ENCODE peak calls at places on chromosome 14, in seven cellular contexts. R is mammary epithelial cell; L is body of pancreas; I is activated gamma-delta T cell treated with anti-CD3 and anti-CD28 coated beads, Interleukin-2, amount 50 U/mL, for 16 hours; N is fibroblast of mammary gland; Q is NCI-H2081; Z is T-helper 17 cell. K is an unnamed sample.
A peak's percentile ranks its signal among the peaks of the same experiment; 100 is the strongest.

GRCh38 chr14:91332448-91333059 is 85.1 kb downstream of the CCDC88C start:
- DNase-seq in R (no peak), L (peak; percentile 64), I (no peak), N (no peak), Q (no peak), Z (no peak), K (no peak)

GRCh38 chr14:104080557-104081492 is 4.7 kb upstream of the ASPG start:
- DNase-seq in R (no peak), L (peak; percentile 11), I (no peak), N (no peak), Q (peak; percentile 15), Z (no peak), K (no peak)

GRCh38 chr14:64954491-64955240 is 12.1 kb upstream of the GPX2 start:
- DNase-seq in R (no peak), L (no peak), I (no peak), N (no peak), Q (no peak), Z (no peak), K (no peak)

GRCh38 chr14:72763892-72764291 is 130.0 kb downstream of the DPF3 start:
- DNase-seq in R (no peak), L (no peak), I (no peak), N (no peak), Q (no peak), Z (no peak), K (no peak)

GRCh38 chr14:31391473-31391872 is 28.9 kb downstream of the HEATR5A start:
- DNase-seq in R (no peak), L (no peak), I (no peak), N (no peak), Q (no peak), Z (no peak), K (no peak)

GRCh38 chr14:21343035-21343794 is 40.6 kb downstream of the SUPT16H start:
- DNase-seq in R (peak; percentile 6), L (no peak), I (no peak), N (no peak), Q (no peak), Z (no peak), K (no peak)

GRCh38 chr14:95337052-95337595 is 17.4 kb upstream of the CLMN start:
- DNase-seq in R (no peak), L (no peak), I (no peak), N (no peak), Q (no peak), Z (no peak), K (no peak)

GRCh38 chr14:25108959-25109358 is 59.0 kb upstream of the STXBP6 start:
- DNase-seq in R (peak; percentile 37), L (peak; percentile 57), I (no peak), N (peak; percentile 14), Q (no peak), Z (no peak), K (no peak)

GRCh38 chr14:101276309-101277091 is 284.8 kb upstream of the DIO3 start:
- DNase-seq in R (no peak), L (no peak), I (no peak), N (no peak), Q (no peak), Z (no peak), K (no peak)

GRCh38 chr14:93905623-93906022 is 21.5 kb upstream of the FAM181A start:
- DNase-seq in R (peak; percentile 10), L (no peak), I (no peak), N (no peak), Q (no peak), Z (no peak), K (no peak)

GRCh38 chr14:32618991-32619390 is 289.9 kb downstream of the AKAP6 start:
- DNase-seq in R (no peak), L (no peak), I (no peak), N (no peak), Q (no peak), Z (no peak), K (no peak)

GRCh38 chr14:87000071-87000470 is 992.9 kb downstream of the GALC start:
- DNase-seq in R (no peak), L (no peak), I (no peak), N (no peak), Q (no peak), Z (no peak), K (no peak)

GRCh38 chr14:65110525-65110924 is 8.2 kb upstream of the MAX start:
- DNase-seq in R (no peak), L (no peak), I (no peak), N (no peak), Q (no peak), Z (no peak), K (no peak)

GRCh38 chr14:23525611-23526010 is 26.0 kb downstream of the ZFHX2 start:
- DNase-seq in R (no peak), L (no peak), I (no peak), N (no peak), Q (no peak), Z (no peak), K (no peak)

GRCh38 chr14:100764716-100765115 is 38.0 kb downstream of the DLK1 start:
- DNase-seq in R (no peak), L (no peak), I (no peak), N (no peak), Q (no peak), Z (no peak), K (no peak)

GRCh38 chr14:74913986-74914573 is 9.0 kb downstream of the RPS6KL1 start:
- DNase-seq in R (peak; percentile 57), L (peak; percentile 56), I (no peak), N (peak; percentile 82), Q (peak; percentile 13), Z (no peak), K (peak; percentile 85)

GRCh38 chr14:79404874-79405273 is 806.4 kb downstream of the DIO2 start:
- DNase-seq in R (no peak), L (no peak), I (no peak), N (no peak), Q (no peak), Z (no peak), K (no peak)

GRCh38 chr14:60575008-60575407 is 66.1 kb downstream of the SIX6 start:
- DNase-seq in R (no peak), L (no peak), I (no peak), N (no peak), Q (no peak), Z (no peak), K (no peak)

GRCh38 chr14:89848165-89848564 is 106.4 kb downstream of the EFCAB11 start:
- DNase-seq in R (no peak), L (no peak), I (no peak), N (peak; percentile 21), Q (no peak), Z (no peak), K (no peak)

GRCh38 chr14:33357225-33358010 is 418.7 kb downstream of the NPAS3 start:
- DNase-seq in R (no peak), L (peak; percentile 39), I (no peak), N (no peak), Q (peak; percentile 38), Z (no peak), K (no peak)

GRCh38 chr14:58533417-58533816 is 104.3 kb upstream of the DACT1 start:
- DNase-seq in R (no peak), L (no peak), I (no peak), N (peak; percentile 7), Q (no peak), Z (no peak), K (no peak)

GRCh38 chr14:52844262-52845060 is 53.1 kb upstream of the GNPNAT1 start:
- DNase-seq in R (no peak), L (no peak), I (no peak), N (peak; percentile 19), Q (no peak), Z (no peak), K (no peak)

GRCh38 chr14:66709292-66709691 is 201.3 kb downstream of the GPHN start:
- DNase-seq in R (peak; percentile 72), L (no peak), I (no peak), N (peak; percentile 68), Q (no peak), Z (no peak), K (no peak)

GRCh38 chr14:69226178-69226577 is 33.8 kb upstream of the GALNT16 start:
- DNase-seq in R (no peak), L (no peak), I (no peak), N (no peak), Q (no peak), Z (no peak), K (no peak)

GRCh38 chr14:69882086-69882864 is 3.1 kb downstream of the SMOC1 start:
- DNase-seq in R (no peak), L (no peak), I (no peak), N (no peak), Q (no peak), Z (no peak), K (no peak)

GRCh38 chr14:72476657-72477499 is 417.0 kb downstream of the DPF3 start:
- DNase-seq in R (peak; percentile 86), L (no peak), I (peak; percentile 57), N (peak; percentile 49), Q (no peak), Z (peak; percentile 27), K (peak; percentile 81)

GRCh38 chr14:96660667-96661066 is 136.5 kb upstream of the VRK1 start:
- DNase-seq in R (no peak), L (no peak), I (no peak), N (no peak), Q (no peak), Z (no peak), K (no peak)

GRCh38 chr14:34175574-34175973 is 224.7 kb upstream of the EGLN3 start:
- DNase-seq in R (no peak), L (no peak), I (no peak), N (no peak), Q (no peak), Z (no peak), K (no peak)

GRCh38 chr14:74301594-74302159 is 1.1 kb downstream of the ABCD4 start:
- DNase-seq in R (no peak), L (no peak), I (no peak), N (no peak), Q (no peak), Z (no peak), K (no peak)

GRCh38 chr14:66772146-66772545 is 264.2 kb downstream of the GPHN start:
- DNase-seq in R (no peak), L (no peak), I (no peak), N (no peak), Q (no peak), Z (no peak), K (no peak)

GRCh38 chr14:93984987-93985410 is 8.6 kb upstream of the ASB2 start:
- DNase-seq in R (peak; percentile 54), L (peak; percentile 57), I (no peak), N (peak; percentile 41), Q (no peak), Z (no peak), K (no peak)

GRCh38 chr14:57519051-57519450 is 25.4 kb upstream of the CCDC198 start:
- DNase-seq in R (no peak), L (no peak), I (no peak), N (no peak), Q (no peak), Z (no peak), K (no peak)

GRCh38 chr14:63164108-63164683 is 40.0 kb upstream of the RHOJ start:
- DNase-seq in R (peak; percentile 34), L (no peak), I (no peak), N (no peak), Q (no peak), Z (no peak), K (no peak)

GRCh38 chr14:51305761-51306160 is 65.7 kb downstream of the TMX1 start:
- DNase-seq in R (no peak), L (no peak), I (no peak), N (no peak), Q (no peak), Z (no peak), K (no peak)

GRCh38 chr14:102605026-102605425 is 12.6 kb downstream of the RCOR1 start:
- DNase-seq in R (peak; percentile 86), L (peak; percentile 17), I (no peak), N (no peak), Q (no peak), Z (no peak), K (no peak)

GRCh38 chr14:35632276-35633071 is 98.5 kb downstream of the INSM2 start:
- DNase-seq in R (peak; percentile 7), L (no peak), I (no peak), N (peak; percentile 41), Q (peak; percentile 42), Z (no peak), K (no peak)